ENCODE peak calls at places on chromosomes 13 and 19, in eight cellular contexts. I, H, X, P, M, N, V and Z are unnamed samples.

GRCh38 chr19:46466536-46467199 is 4.7 kb downstream of the PNMA8A start:
- DNase-seq in M (peak), N (peak), I (no peak), P (peak), V (no peak), X (no peak), H (peak), Z (no peak)

GRCh38 chr13:24081388-24081787 is 79.1 kb upstream of the SPATA13 start:
- DNase-seq in I (no peak), V (no peak), H (no peak), X (no peak), N (no peak), P (no peak), M (no peak), Z (no peak)

GRCh38 chr13:73449258-73449657 is 390.5 kb downstream of the KLF5 start:
- DNase-seq in N (no peak), I (no peak), P (no peak), V (no peak), H (no peak), X (no peak), M (no peak), Z (no peak)

GRCh38 chr19:7905859-7906258 is 2.2 kb downstream of the MAP2K7 start:
- DNase-seq in I (no peak), X (no peak), N (peak), H (no peak), P (no peak), M (no peak), V (no peak), Z (no peak)

GRCh38 chr19:16203256-16204004 is 5.7 kb downstream of the AP1M1 start:
- DNase-seq in V (no peak), H (no peak), I (no peak), M (no peak), N (no peak), X (peak), P (no peak), Z (no peak)

GRCh38 chr13:113325779-113326178 is 28.7 kb downstream of the LAMP1 start:
- DNase-seq in M (no peak), X (no peak), H (no peak), P (no peak), I (no peak), N (peak), V (no peak), Z (no peak)

GRCh38 chr13:39575641-39576238 is 27.3 kb downstream of the LHFPL6 start:
- DNase-seq in X (no peak), N (no peak), M (no peak), V (no peak), P (no peak), I (no peak), H (no peak), Z (no peak)

GRCh38 chr13:76890036-76890435 is 3.8 kb upstream of the KCTD12 start:
- DNase-seq in M (no peak), I (no peak), N (no peak), P (no peak), X (no peak), V (no peak), H (no peak), Z (no peak)

GRCh38 chr19:6587093-6587820 is 3.7 kb downstream of the CD70 start:
- DNase-seq in I (no peak), H (no peak), X (peak), N (no peak), P (no peak), M (no peak), V (no peak), Z (no peak)

GRCh38 chr19:55289117-55289796 is 5.5 kb downstream of the BRSK1 start:
- DNase-seq in N (peak), X (no peak), H (no peak), M (peak), P (no peak), I (no peak), V (no peak), Z (no peak)

GRCh38 chr13:27171244-27171829 is at the start of gene USP12:
- DNase-seq in I (no peak), H (no peak), N (peak), V (peak), M (no peak), X (peak), P (no peak), Z (no peak)

GRCh38 chr13:111510502-111511218 is 190.2 kb downstream of the TEX29 start:
- DNase-seq in P (no peak), V (no peak), H (no peak), N (no peak), M (no peak), X (no peak), I (no peak), Z (no peak)

GRCh38 chr19:912181-913079 is 589 bp downstream of the R3HDM4 start:
- DNase-seq in N (peak), P (no peak), X (peak), V (no peak), M (no peak), H (no peak), I (no peak), Z (no peak)

GRCh38 chr19:12139309-12139708 is 841 bp downstream of the ZNF20 start:
- DNase-seq in V (no peak), X (no peak), I (no peak), N (no peak), P (no peak), H (no peak), M (no peak), Z (no peak)

GRCh38 chr13:85287528-85287927 is 511.7 kb downstream of the SLITRK6 start:
- DNase-seq in P (no peak), H (no peak), V (no peak), M (no peak), I (no peak), X (no peak), N (no peak), Z (no peak)

GRCh38 chr19:49601482-49602038 is 10.6 kb downstream of the PRR12 start:
- DNase-seq in H (no peak), X (no peak), P (no peak), M (no peak), N (peak), I (no peak), V (no peak), Z (no peak)